ENCODE peak calls at places on chromosomes 6 and 20, in six cellular contexts. B, X, M, S, R and V are unnamed samples.

GRCh38 chr6:112202639-112203341 is 51.6 kb downstream of the LAMA4 start:
- DNase-seq in B (no peak), X (no peak), M (no peak), S (no peak), R (peak), V (no peak)

GRCh38 chr6:160424256-160424655 is 76.1 kb downstream of the SLC22A3 start:
- DNase-seq in B (no peak), X (no peak), M (no peak), S (no peak), R (no peak), V (no peak)

GRCh38 chr20:11907621-11908020 is 10.1 kb upstream of the BTBD3 start:
- DNase-seq in B (no peak), X (no peak), M (no peak), S (no peak), R (no peak), V (no peak)

GRCh38 chr20:59459586-59459985 is 144.8 kb upstream of the PHACTR3 start:
- DNase-seq in B (no peak), X (no peak), M (no peak), S (no peak), R (no peak), V (no peak)

GRCh38 chr20:1108437-1108920 is 9.9 kb upstream of the PSMF1 start:
- DNase-seq in B (peak), X (no peak), M (peak), S (no peak), R (no peak), V (no peak)

GRCh38 chr20:43669332-43669731 is 2.4 kb downstream of the MYBL2 start:
- DNase-seq in B (no peak), X (no peak), M (peak), S (no peak), R (no peak), V (no peak)

GRCh38 chr6:5762561-5762968 is 244.2 kb downstream of the NRN1 start:
- DNase-seq in B (no peak), X (no peak), M (no peak), S (no peak), R (no peak), V (no peak)

GRCh38 chr20:9407805-9408421 is 106.5 kb upstream of the LAMP5 start:
- DNase-seq in B (peak), X (peak), M (peak), S (no peak), R (peak), V (peak)

GRCh38 chr6:107330190-107330589 is 129.2 kb downstream of the PDSS2 start:
- DNase-seq in B (no peak), X (no peak), M (no peak), S (no peak), R (peak), V (no peak)

GRCh38 chr6:14458669-14459266 is 341.2 kb downstream of the CD83 start:
- DNase-seq in B (no peak), X (no peak), M (peak), S (no peak), R (no peak), V (no peak)

GRCh38 chr6:62285612-62286469 is at the start of gene KHDRBS2:
- DNase-seq in B (peak), X (peak), M (peak), S (peak), R (peak), V (peak)

GRCh38 chr6:32885698-32886286 is 31.8 kb downstream of the PSMB9 start:
- DNase-seq in B (peak), X (no peak), M (no peak), S (no peak), R (peak), V (no peak)

GRCh38 chr6:36848658-36849441 is 9.6 kb upstream of the CPNE5 start:
- DNase-seq in B (no peak), X (no peak), M (peak), S (peak), R (no peak), V (peak)

GRCh38 chr6:107658920-107659879 is 164.9 kb downstream of the SCML4 start:
- DNase-seq in B (no peak), X (no peak), M (no peak), S (no peak), R (peak), V (peak)

GRCh38 chr6:106213660-106214276 is 111.8 kb downstream of the ATG5 start:
- DNase-seq in B (no peak), X (no peak), M (no peak), S (no peak), R (no peak), V (no peak)

DNA sequence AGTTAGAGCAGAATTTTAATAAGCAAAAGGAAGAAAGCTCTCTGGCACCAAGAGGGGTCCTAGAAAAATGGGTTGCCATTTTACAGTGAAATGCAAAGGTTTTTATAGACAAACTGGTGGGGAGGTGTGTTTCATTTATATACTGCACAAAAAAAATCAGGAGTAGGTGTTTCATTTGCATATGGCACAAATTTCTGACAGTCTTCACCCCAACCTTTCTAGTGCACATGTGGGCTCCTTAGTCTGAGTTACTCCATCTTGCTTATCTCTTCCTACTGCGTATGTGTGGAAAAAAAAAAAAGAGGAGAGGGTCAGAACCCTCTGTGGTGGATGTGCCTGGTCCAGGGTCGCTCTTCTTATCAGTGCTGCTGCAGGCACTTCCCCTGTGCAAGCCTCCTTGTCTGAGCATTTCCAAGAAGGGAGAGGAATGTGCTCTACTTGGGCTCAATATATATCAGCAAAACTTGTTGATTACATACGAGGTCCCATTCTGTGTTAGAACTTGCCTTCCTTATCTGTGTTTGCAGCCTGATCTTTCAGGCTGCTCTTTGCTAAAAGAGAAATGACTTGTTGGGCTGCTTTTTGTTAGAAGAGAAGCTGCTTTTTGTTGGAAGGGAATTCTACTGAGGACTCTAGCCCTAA is 59.0 kb upstream of the MRAP2 start:
- DNase-seq in B (no peak), X (no peak), M (no peak), S (no peak), R (no peak), V (no peak)
- TF ChIP-seq POLR2A in B (no peak), X (no peak), M (no peak), S (no peak), R (no peak), V (no peak)

DNA sequence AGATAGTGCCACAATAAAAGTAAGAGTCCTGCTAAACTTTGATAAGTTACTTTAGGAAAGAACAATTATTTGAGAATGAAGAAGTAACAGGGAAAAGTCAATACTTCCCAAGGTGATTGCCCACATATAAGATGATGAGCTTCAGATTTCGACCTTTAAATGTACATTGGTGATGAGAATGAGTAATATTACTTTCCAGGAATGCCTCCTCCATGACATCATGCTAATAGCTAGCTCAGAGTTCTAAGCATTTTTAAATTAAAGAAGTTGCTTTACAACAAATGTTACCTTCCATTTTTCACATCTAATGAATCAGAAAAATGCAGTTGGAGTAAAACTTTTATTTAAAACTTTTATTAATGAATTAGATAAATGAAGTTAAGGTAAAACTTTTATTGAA is 22.5 kb upstream of the OPN5 start:
- DNase-seq in B (no peak), X (no peak), M (no peak), S (no peak), R (no peak), V (no peak)
- H3K4me3 ChIP-seq in B (no peak), X (no peak), M (no peak), S (no peak), R (no peak), V (no peak)

GRCh38 chr20:4953881-4954280 is 47.4 kb downstream of the SLC23A2 start:
- DNase-seq in B (no peak), X (no peak), M (no peak), S (no peak), R (no peak), V (no peak)
- TF ChIP-seq EP300 in B (no peak), X (no peak), M (no peak), S (no peak), R (no peak), V (no peak)

DNA sequence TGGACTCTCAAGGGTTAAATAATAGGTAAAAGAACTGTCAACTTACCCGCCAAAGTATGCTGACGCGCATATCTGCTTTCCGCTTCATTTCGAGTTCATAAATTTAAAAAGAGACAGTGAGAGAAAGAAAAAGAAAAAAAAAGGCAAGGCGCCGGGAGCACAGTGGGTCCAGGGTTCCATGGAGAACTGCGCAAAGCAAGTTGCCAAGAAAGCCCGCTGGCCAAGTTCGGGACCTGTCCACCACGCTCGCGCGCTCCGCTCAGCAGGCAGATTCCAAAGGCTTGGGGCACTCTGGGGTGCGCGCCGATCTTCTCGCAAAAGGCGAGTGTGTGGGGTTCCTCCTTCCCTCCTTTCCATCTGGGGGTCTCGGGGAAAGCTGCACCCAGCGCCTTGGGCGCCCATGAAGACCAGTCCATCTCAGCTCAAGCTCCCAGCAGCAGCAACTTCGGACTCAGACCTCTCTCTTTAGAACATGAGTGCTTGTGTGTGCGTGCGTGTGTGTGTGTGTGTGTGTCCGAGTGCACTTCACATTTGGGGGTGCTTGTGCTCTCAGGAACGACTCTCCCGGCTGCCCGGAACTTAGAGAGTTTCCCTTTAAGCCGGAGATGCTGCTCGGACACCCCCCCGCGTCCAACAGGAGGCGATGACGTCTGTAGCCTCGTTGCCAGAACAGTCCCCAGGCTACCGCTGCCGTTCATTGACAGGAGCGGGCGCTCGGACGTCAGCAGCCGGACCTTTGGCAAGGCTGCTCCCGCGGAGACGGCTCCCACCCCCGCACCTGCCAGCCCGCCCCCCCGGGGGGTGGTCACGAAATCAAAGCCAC is 180.0 kb downstream of the TBXT start:
- DNase-seq in B (peak), X (peak), M (peak), S (peak), R (no peak), V (peak)
- TF ChIP-seq POLR2A in B (peak), X (peak), M (no peak), S (no peak), R (no peak), V (no peak)